ENCODE peak calls at places on chromosomes 12 and 14, in four cellular contexts. A is HepG2, H is K562, D is GM12892. G is an unnamed sample.

GRCh38 chr14:58395815-58396626 is at the start of gene TOMM20L:
- DNase-seq in A (peak), H (peak), D (peak), G (peak)

GRCh38 chr12:110853856-110854255 is 7.1 kb downstream of the CCDC63 start:
- DNase-seq in A (no peak), H (peak), D (no peak), G (no peak)

GRCh38 chr12:90951418-90952110 is 3.4 kb downstream of the CCER1 start:
- DNase-seq in A (no peak), H (no peak), D (no peak), G (no peak)

GRCh38 chr12:80838024-80838658 is 99.6 kb downstream of the LIN7A start:
- DNase-seq in A (peak), H (no peak), D (no peak), G (no peak)

GRCh38 chr12:99523853-99524252 is 123.7 kb upstream of the GARIN6 start:
- DNase-seq in A (no peak), H (no peak), D (no peak), G (no peak)

GRCh38 chr14:22848391-22849164 is 12.2 kb downstream of the MMP14 start:
- DNase-seq in A (no peak), H (no peak), D (peak), G (peak)

GRCh38 chr14:92153581-92153980 is 31.8 kb downstream of the CPSF2 start:
- DNase-seq in A (peak), H (no peak), D (no peak), G (no peak)

GRCh38 chr12:49545815-49546214 is 7.0 kb downstream of the KCNH3 start:
- DNase-seq in A (no peak), H (no peak), D (no peak), G (no peak)

GRCh38 chr14:49946320-49947141 is 53.6 kb downstream of the ARF6 start:
- DNase-seq in A (peak), H (peak), D (no peak), G (no peak)

GRCh38 chr12:53031616-53032015 is 18.2 kb upstream of the TNS2 start:
- DNase-seq in A (no peak), H (no peak), D (no peak), G (no peak)

GRCh38 chr14:96268426-96269358 is 12.7 kb downstream of the BDKRB1 start:
- DNase-seq in A (no peak), H (no peak), D (no peak), G (no peak)

GRCh38 chr12:51171884-51172514 is 936 bp downstream of the TFCP2 start:
- DNase-seq in A (peak), H (no peak), D (no peak), G (no peak)

GRCh38 chr12:2958432-2959193 is 584 bp upstream of the TEAD4 start:
- DNase-seq in A (peak), H (peak), D (no peak), G (peak)

GRCh38 chr12:49971141-49971540 is 1.6 kb upstream of the AQP6 start:
- DNase-seq in A (no peak), H (no peak), D (no peak), G (no peak)

GRCh38 chr12:79360936-79361335 is 329.8 kb downstream of the PAWR start:
- DNase-seq in A (no peak), H (no peak), D (no peak), G (no peak)

GRCh38 chr14:25010471-25010870 is 39.5 kb downstream of the STXBP6 start:
- DNase-seq in A (no peak), H (no peak), D (no peak), G (no peak)

GRCh38 chr12:29769162-29769820 is 14.5 kb downstream of the TMTC1 start:
- DNase-seq in A (no peak), H (no peak), D (no peak), G (no peak)

GRCh38 chr14:33026850-33027420 is 88.3 kb downstream of the NPAS3 start:
- DNase-seq in A (no peak), H (no peak), D (no peak), G (no peak)

GRCh38 chr14:38261620-38262019 is 5.7 kb upstream of the CLEC14A start:
- DNase-seq in A (no peak), H (no peak), D (no peak), G (no peak)

GRCh38 chr12:88623777-88624548 is 43.7 kb upstream of the KITLG start:
- DNase-seq in A (no peak), H (no peak), D (no peak), G (no peak)

GRCh38 chr12:2117541-2117940 is 64.8 kb downstream of the CACNA1C start:
- DNase-seq in A (no peak), H (no peak), D (no peak), G (no peak)

GRCh38 chr12:120037851-120038250 is 48.8 kb downstream of the BICDL1 start:
- DNase-seq in A (no peak), H (no peak), D (no peak), G (no peak)

GRCh38 chr12:57031789-57032188 is 15.5 kb upstream of the TAC3 start:
- DNase-seq in A (no peak), H (no peak), D (no peak), G (no peak)

GRCh38 chr14:104137297-104138097 is 890 bp upstream of the KIF26A start:
- DNase-seq in A (peak), H (peak), D (peak), G (peak)

GRCh38 chr12:58358369-58358768 is 417.0 kb downstream of the ATP23 start:
- DNase-seq in A (no peak), H (no peak), D (no peak), G (no peak)

GRCh38 chr14:55000381-55000780 is 26.5 kb downstream of the WDHD1 start:
- DNase-seq in A (no peak), H (no peak), D (no peak), G (no peak)

GRCh38 chr14:48973136-48973535 is 613.0 kb downstream of the RPS29 start:
- DNase-seq in A (no peak), H (no peak), D (no peak), G (no peak)

GRCh38 chr12:127383281-127383680 is 883.7 kb upstream of the TMEM132C start:
- DNase-seq in A (no peak), H (no peak), D (no peak), G (no peak)

GRCh38 chr12:122190842-122191668 is 8.1 kb downstream of the LRRC43 start:
- DNase-seq in A (peak), H (peak), D (peak), G (peak)

DNA sequence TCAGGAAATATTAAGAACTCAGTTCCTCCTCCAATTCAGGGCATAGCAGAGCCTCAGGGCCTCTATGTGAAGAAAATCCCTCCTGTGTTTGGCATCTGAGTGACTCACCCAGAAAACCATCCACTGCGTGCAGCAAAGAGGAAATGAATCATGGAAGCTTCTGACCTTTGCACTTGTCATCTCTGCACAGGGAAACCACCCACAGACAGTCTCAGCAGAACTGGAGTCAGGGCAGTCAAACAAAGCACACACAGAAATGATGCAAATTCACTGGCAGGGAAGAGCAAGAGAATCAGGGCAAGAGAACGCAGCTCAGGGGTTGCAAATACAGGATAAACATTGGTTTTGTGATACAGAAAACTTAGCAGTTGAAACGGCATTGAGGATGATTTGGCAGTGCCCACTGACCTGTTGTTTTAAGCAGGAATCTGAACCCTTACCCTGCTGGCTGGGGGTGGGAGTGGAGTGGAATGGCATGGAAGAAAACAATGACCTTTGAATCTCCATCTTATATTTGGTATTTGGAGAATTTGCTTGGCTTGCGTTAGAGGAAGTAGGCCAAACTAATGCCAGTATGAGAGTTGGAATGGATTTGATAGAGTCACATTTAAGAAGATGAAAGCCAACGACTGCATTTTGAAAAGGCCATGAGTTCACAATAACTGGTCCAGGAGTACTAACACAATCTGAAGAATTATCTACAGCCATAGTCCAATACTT is 53.5 kb downstream of the PHLDA1 start:
- DNase-seq in A (peak), H (peak), D (peak), G (peak)
- TF ChIP-seq POLR2A in A (peak), H (no peak), D (peak), G (no peak)

DNA sequence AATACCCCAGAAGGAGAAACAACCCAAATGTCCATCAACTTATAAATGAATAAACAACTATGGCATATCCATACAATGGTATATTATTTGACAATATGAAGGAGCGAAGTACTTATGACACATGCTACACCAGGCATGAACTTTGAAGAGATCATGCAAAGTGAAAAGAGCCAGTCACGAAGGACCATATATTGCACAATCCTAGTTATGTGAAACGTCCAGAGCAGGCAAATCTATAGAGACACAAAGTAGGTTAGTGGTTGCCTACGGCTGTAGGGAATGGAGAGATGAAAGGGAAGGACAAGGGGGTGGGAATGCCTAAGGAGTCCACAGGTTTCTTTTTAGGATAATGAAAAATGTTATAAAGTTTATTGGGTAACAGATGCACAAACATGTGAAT is 186.9 kb downstream of the TTC8 start:
- DNase-seq in A (no peak), H (no peak), D (no peak), G (no peak)
- TF ChIP-seq TAF1 in A (no peak), H (no peak), D (no peak), G (no peak)

GRCh38 chr12:96256672-96257361 is 62.6 kb downstream of the ELK3 start:
- DNase-seq in A (no peak), H (no peak), D (no peak), G (no peak)
- TF ChIP-seq POLR2A in A (no peak), H (no peak), D (no peak), G (no peak)

GRCh38 chr12:108842364-108842763 is 15.0 kb downstream of the SSH1 start:
- DNase-seq in A (no peak), H (no peak), D (no peak), G (no peak)

GRCh38 chr12:108846320-108846719 is 11.1 kb downstream of the SSH1 start:
- DNase-seq in A (no peak), H (no peak), D (no peak), G (no peak)

GRCh38 chr12:108845696-108846095 is 11.7 kb downstream of the SSH1 start:
- DNase-seq in A (no peak), H (no peak), D (no peak), G (no peak)

GRCh38 chr12:108840605-108841328 is 16.6 kb downstream of the SSH1 start:
- DNase-seq in A (no peak), H (no peak), D (no peak), G (no peak)

GRCh38 chr12:108843187-108843586 is 14.2 kb downstream of the SSH1 start:
- DNase-seq in A (no peak), H (no peak), D (no peak), G (no peak)
- TF ChIP-seq TAF1 in A (no peak), H (no peak), D (no peak), G (no peak)

DNA sequence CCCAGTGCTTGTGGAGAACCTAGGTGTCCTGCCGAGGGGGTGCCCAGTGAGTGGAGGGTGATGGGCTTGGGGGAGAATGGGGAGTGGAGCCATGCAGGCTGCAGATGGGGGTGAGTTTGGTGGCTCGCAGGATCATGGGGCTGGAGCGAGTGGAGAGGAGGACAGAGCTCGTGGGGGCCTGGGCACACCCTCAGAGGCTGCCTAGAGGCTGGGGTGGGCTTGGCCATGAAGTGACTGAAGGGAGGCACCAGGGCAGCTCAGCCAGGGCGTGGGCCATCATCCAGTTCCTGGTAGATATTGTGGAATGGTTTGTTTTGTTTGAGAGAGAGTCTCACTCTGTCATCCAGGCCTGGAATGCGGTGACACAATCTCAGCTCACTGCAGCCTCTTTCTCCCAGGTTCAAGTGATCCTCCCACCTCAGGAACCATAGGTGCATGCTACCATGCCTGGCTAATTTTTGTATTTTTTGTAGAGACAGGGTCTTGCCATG is 43.4 kb upstream of the AMN start:
- DNase-seq in A (peak), H (no peak), D (no peak), G (no peak)
- TF ChIP-seq POLR2A in A (no peak), H (no peak), D (no peak), G (no peak)

GRCh38 chr12:118188690-118189371 is 52.9 kb downstream of the PEBP1 start:
- DNase-seq in A (no peak), H (no peak), D (no peak), G (no peak)

GRCh38 chr12:118183155-118183554 is 47.2 kb downstream of the PEBP1 start:
- DNase-seq in A (no peak), H (no peak), D (no peak), G (no peak)

GRCh38 chr12:118185602-118186397 is 49.9 kb downstream of the PEBP1 start:
- DNase-seq in A (no peak), H (no peak), D (no peak), G (no peak)

GRCh38 chr12:118187746-118188390 is 51.9 kb downstream of the PEBP1 start:
- DNase-seq in A (no peak), H (peak), D (no peak), G (no peak)

GRCh38 chr12:118183711-118184110 is 47.8 kb downstream of the PEBP1 start:
- DNase-seq in A (no peak), H (no peak), D (no peak), G (no peak)
- TF ChIP-seq TAF1 in A (no peak), H (no peak), D (no peak), G (no peak)

GRCh38 chr14:75280831-75281690 is 2.4 kb downstream of the FOS start:
- DNase-seq in A (no peak), H (no peak), D (no peak), G (no peak)
- TF ChIP-seq POLR2A in A (peak), H (no peak), D (no peak), G (no peak)

DNA sequence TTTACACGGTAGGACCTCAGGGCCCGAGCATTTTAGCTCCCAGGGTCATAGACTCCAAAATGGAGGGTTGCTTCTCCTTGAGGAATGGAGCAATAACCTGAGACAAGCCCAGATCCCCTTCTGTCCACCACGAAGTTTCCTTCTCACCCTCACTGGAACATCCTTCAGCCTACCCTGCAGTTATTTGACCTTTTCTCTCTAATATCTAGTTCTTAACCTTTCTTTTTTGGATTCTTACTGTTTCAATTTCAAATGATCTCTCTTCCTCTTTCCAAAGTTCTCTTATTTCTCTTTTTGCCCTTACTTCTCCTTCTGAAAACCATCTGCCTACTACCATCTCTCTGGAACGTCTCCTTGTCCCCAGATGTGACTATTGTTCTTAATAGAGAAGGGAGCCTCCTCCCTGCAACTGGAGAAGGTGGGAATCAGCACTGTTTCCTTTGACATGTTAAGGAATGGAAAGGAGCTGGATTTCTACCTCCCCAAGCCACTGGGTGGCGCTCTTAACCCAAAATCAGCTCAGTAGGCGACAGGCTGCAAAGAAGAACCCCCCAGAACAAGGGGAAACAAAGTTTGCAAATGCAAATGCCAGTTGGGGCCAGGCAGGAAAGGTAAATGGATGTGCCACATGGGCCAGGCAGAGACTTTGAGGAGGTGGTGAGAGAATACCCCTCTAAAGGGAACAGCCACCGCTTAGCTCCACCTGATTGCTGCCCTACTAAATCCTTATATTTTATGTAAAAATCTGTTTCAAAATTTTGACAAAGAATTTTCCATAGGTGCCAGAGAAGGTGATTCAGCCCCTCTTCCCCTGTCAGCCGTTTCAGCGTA is 22.4 kb upstream of the PDE1B start:
- DNase-seq in A (peak), H (peak), D (no peak), G (no peak)
- TF ChIP-seq TAF1 in A (no peak), H (no peak), D (no peak), G (no peak)

GRCh38 chr12:8949525-8950286 is at the start of gene M6PR:
- DNase-seq in A (peak), H (peak), D (peak), G (peak)
- TF ChIP-seq POLR2A in A (peak), H (peak), D (peak), G (peak)

G was measured in GM12891.